ENCODE peak calls at places on chromosomes 1 and 21, in eight cellular contexts. J, V, A, G, Y, E, F and D are unnamed samples.

GRCh38 chr1:17606826-17607440 is 67.4 kb downstream of the ARHGEF10L start:
- DNase-seq in J (peak), V (peak), A (peak), G (no peak), Y (peak), E (peak), F (peak), D (peak)

GRCh38 chr21:30348506-30348905 is at the start of gene KRTAP23-1:
- DNase-seq in J (no peak), V (no peak), A (no peak), G (no peak), Y (no peak), E (no peak), F (no peak), D (no peak)

GRCh38 chr1:13826591-13826990 is 126.6 kb downstream of the PRDM2 start:
- DNase-seq in J (no peak), V (no peak), A (no peak), G (no peak), Y (no peak), E (no peak), F (no peak), D (no peak)

GRCh38 chr21:33360281-33360680 is 35.5 kb downstream of the IFNAR1 start:
- DNase-seq in J (no peak), V (peak), A (no peak), G (no peak), Y (no peak), E (no peak), F (peak), D (no peak)

GRCh38 chr1:203536981-203537455 is 43.1 kb downstream of the OPTC start:
- DNase-seq in J (peak), V (no peak), A (no peak), G (no peak), Y (no peak), E (no peak), F (peak), D (no peak)

GRCh38 chr1:187294421-187295201 is 465.9 kb downstream of the PLA2G4A start:
- DNase-seq in J (no peak), V (no peak), A (no peak), G (no peak), Y (no peak), E (no peak), F (no peak), D (no peak)

GRCh38 chr1:19582318-19582717 is 61.8 kb upstream of the NBL1 start:
- DNase-seq in J (peak), V (no peak), A (peak), G (no peak), Y (peak), E (no peak), F (peak), D (peak)

GRCh38 chr21:17389311-17389710 is 123.5 kb upstream of the CXADR start:
- DNase-seq in J (no peak), V (no peak), A (no peak), G (no peak), Y (no peak), E (no peak), F (no peak), D (no peak)

GRCh38 chr1:21468597-21468996 is 28.7 kb downstream of the NBPF3 start:
- DNase-seq in J (peak), V (no peak), A (peak), G (no peak), Y (peak), E (no peak), F (peak), D (no peak)

GRCh38 chr1:209742409-209743144 is 13.3 kb upstream of the TRAF3IP3 start:
- DNase-seq in J (no peak), V (no peak), A (no peak), G (peak), Y (no peak), E (no peak), F (peak), D (no peak)

GRCh38 chr1:89365206-89365605 is 1.3 kb downstream of the GBP6 start:
- DNase-seq in J (no peak), V (no peak), A (no peak), G (no peak), Y (no peak), E (no peak), F (no peak), D (no peak)

GRCh38 chr1:66160719-66161118 is 368.0 kb downstream of the PDE4B start:
- DNase-seq in J (no peak), V (no peak), A (no peak), G (no peak), Y (no peak), E (no peak), F (no peak), D (no peak)

GRCh38 chr1:6438047-6438525 is 13.5 kb downstream of the ESPN start:
- DNase-seq in J (peak), V (peak), A (peak), G (no peak), Y (peak), E (peak), F (peak), D (peak)

GRCh38 chr1:87515781-87516180 is 187.1 kb downstream of the LMO4 start:
- DNase-seq in J (no peak), V (no peak), A (no peak), G (no peak), Y (no peak), E (no peak), F (no peak), D (no peak)

GRCh38 chr1:54795841-54796468 is 5.2 kb downstream of the TTC22 start:
- DNase-seq in J (peak), V (no peak), A (no peak), G (no peak), Y (no peak), E (no peak), F (no peak), D (no peak)

GRCh38 chr1:35605882-35606182 is 32.7 kb downstream of the TFAP2E start:
- DNase-seq in J (no peak), V (no peak), A (no peak), G (no peak), Y (no peak), E (no peak), F (peak), D (no peak)

GRCh38 chr21:36728371-36729111 is 29.6 kb downstream of the SIM2 start:
- DNase-seq in J (peak), V (no peak), A (no peak), G (no peak), Y (no peak), E (peak), F (no peak), D (no peak)

GRCh38 chr21:43345746-43346409 is 81.1 kb downstream of the SIK1 start:
- DNase-seq in J (no peak), V (no peak), A (no peak), G (no peak), Y (no peak), E (no peak), F (peak), D (no peak)

GRCh38 chr1:10662824-10663667 is 133.4 kb downstream of the CASZ1 start:
- DNase-seq in J (no peak), V (no peak), A (no peak), G (no peak), Y (no peak), E (no peak), F (no peak), D (no peak)

GRCh38 chr1:247528812-247529474 is 7.3 kb downstream of the OR2C3 start:
- DNase-seq in J (no peak), V (no peak), A (no peak), G (no peak), Y (no peak), E (no peak), F (no peak), D (no peak)

GRCh38 chr1:4270651-4271337 is 370.7 kb upstream of the C1orf174 start:
- DNase-seq in J (no peak), V (no peak), A (no peak), G (no peak), Y (no peak), E (no peak), F (no peak), D (no peak)

GRCh38 chr21:39559511-39559910 is 53.2 kb upstream of the B3GALT5 start:
- DNase-seq in J (no peak), V (no peak), A (no peak), G (no peak), Y (no peak), E (no peak), F (no peak), D (no peak)

GRCh38 chr1:56508523-56508983 is 70.8 kb downstream of the PLPP3 start:
- DNase-seq in J (peak), V (no peak), A (no peak), G (peak), Y (no peak), E (no peak), F (peak), D (no peak)

GRCh38 chr1:169681094-169681493 is 30.3 kb downstream of the SELL start:
- DNase-seq in J (no peak), V (no peak), A (peak), G (no peak), Y (no peak), E (no peak), F (no peak), D (no peak)

GRCh38 chr1:36517415-36517814 is 34.7 kb upstream of the CSF3R start:
- DNase-seq in J (no peak), V (no peak), A (no peak), G (no peak), Y (no peak), E (no peak), F (no peak), D (no peak)

GRCh38 chr1:26471498-26472329 is 526 bp upstream of the HMGN2 start:
- DNase-seq in J (peak), V (no peak), A (peak), G (no peak), Y (peak), E (peak), F (peak), D (peak)

GRCh38 chr21:19507682-19508260 is 1104.2 kb upstream of the TMPRSS15 start:
- DNase-seq in J (no peak), V (no peak), A (no peak), G (no peak), Y (no peak), E (no peak), F (no peak), D (no peak)

GRCh38 chr21:34796518-34797201 is 127.9 kb downstream of the CLIC6 start:
- DNase-seq in J (no peak), V (no peak), A (no peak), G (no peak), Y (no peak), E (no peak), F (no peak), D (no peak)

GRCh38 chr1:20574686-20575543 is 14.0 kb upstream of the CDA start:
- DNase-seq in J (peak), V (peak), A (peak), G (no peak), Y (peak), E (peak), F (peak), D (peak)

GRCh38 chr1:27571439-27572018 is 32.4 kb downstream of the AHDC1 start:
- DNase-seq in J (no peak), V (no peak), A (peak), G (no peak), Y (no peak), E (no peak), F (no peak), D (no peak)

GRCh38 chr1:64161347-64162080 is 41.9 kb upstream of the UBE2U start:
- DNase-seq in J (no peak), V (no peak), A (no peak), G (peak), Y (no peak), E (no peak), F (peak), D (no peak)

DNA sequence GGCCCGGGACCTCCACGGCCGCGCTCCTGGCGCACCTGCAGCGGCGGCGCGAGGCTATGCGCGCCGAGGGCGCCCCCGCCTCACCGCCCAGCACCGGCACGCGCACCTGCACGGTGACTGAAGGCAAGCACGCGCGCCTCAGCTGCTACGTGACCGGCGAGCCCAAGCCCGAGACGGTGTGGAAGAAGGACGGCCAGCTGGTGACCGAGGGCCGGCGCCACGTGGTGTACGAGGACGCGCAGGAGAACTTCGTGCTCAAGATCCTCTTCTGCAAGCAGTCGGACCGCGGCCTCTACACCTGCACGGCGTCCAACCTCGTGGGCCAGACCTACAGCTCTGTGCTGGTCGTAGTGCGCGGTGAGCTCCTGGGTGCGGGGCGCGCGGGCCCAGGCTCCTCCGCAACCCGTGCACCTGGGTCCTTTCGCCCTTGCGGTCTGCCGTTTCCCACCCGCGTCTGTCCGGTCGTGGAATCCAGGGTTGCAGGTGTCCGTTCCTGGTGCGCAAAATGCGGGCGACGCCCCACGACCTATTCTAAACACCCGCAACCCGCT is 4.6 kb downstream of the OBSCN start:
- DNase-seq in J (no peak), V (no peak), A (no peak), G (no peak), Y (no peak), E (no peak), F (no peak), D (no peak)
- TF ChIP-seq CTCF in J (no peak), V (no peak), A (no peak), G (no peak), Y (no peak), E (no peak), F (no peak), D (no peak)

DNA sequence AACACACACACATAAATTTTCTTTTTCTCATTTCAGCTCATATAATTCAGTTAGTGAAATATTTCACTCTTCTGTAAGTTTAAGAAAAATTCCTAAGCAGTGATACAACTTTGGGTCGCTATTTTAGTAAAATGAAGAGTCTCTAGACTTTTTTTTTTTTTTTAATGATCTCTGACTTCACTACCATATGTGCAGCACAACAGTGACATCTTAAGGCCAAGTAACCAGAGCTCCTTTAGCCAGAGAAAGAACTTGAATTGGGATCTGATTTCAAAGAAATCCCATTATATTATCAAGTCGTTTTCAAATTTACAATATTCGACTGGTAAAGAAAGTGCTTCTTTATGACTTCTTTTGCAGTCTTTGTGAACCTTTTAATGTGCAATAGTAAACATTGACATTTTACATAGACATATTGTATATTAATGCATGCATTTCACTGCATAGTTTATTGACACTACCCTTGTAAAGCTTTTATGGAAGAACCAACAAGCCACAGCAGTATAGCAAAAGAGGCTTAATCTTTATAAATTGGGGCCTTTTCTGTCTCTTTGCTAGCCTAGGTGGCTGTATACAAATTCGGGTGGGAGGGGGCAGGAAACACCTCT is 62.2 kb downstream of the LRRC40 start:
- DNase-seq in J (no peak), V (peak), A (no peak), G (peak), Y (no peak), E (no peak), F (peak), D (no peak)
- TF ChIP-seq CTCF in J (no peak), V (peak), A (no peak), G (peak), Y (no peak), E (peak), F (peak), D (no peak)

DNA sequence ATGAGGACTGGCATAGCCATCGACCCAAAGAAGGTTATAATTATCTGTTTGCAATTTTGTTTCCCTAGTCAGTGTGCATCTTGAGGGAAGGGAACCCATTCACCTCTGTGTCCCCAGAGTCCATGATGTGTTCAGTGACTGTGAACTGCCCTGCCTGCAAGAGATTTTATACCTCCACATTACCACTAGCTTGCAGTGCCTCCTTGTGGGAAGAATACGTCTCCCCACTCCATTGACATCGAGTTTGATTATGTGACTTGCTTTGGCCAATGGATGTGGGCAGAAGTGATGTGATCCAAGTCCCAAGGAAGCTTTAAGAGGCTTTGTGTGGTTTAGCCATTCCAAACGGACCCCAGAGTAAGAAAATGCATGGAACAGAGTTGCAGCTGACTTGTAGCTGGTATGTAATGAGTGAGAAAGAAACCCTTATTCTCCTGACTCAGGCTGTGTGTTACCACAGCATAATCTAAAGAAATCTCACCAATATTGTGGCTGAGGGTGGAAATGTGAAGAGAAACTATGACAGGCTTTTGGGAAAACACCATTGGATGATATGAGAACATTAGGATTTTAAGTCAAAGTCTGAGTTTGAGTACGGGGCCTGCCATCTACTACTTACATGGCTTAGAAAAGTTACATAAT is 47.8 kb upstream of the NRDC start:
- DNase-seq in J (no peak), V (no peak), A (no peak), G (no peak), Y (peak), E (no peak), F (peak), D (peak)
- TF ChIP-seq CTCF in J (no peak), V (peak), A (no peak), G (peak), Y (no peak), E (peak), F (peak), D (peak)

GRCh38 chr1:234980224-234980656 is 148.4 kb downstream of the TOMM20 start:
- DNase-seq in J (no peak), V (no peak), A (no peak), G (no peak), Y (no peak), E (no peak), F (no peak), D (no peak)
- TF ChIP-seq CTCF in J (no peak), V (no peak), A (no peak), G (no peak), Y (no peak), E (no peak), F (no peak), D (no peak)

GRCh38 chr1:248858096-248858890 is 592 bp downstream of the ZNF692 start:
- DNase-seq in J (peak), V (no peak), A (peak), G (no peak), Y (peak), E (no peak), F (peak), D (peak)
- TF ChIP-seq CTCF in J (no peak), V (peak), A (peak), G (peak), Y (no peak), E (peak), F (peak), D (peak)